ENCODE peak calls at places on chromosomes 2 and 18, in six cellular contexts. Y is NCI-H2171; Q is breast epithelium; V is left ventricle myocardium superior; P is heart right ventricle; H is stimulated activated CD8-positive, alpha-beta memory T cell treated with anti-CD3 and anti-CD28 coated beads, Interleukin-15, amount 100 ng/mL, for 4 hours. L is an unnamed sample.

GRCh38 chr18:47100214-47100831 is 50.0 kb downstream of the HDHD2 start:
- DNase-seq in H (peak; percentile 8), Q (peak; percentile 35), Y (peak; percentile 39), P (peak; percentile 23), V (peak; percentile 39), L (peak; percentile 47)

GRCh38 chr2:6863792-6864191 is 1.9 kb downstream of the CMPK2 start:
- DNase-seq in Y (peak; percentile 12), V (peak; percentile 45), P (peak; percentile 61), H (no peak), Q (no peak), L (no peak)

GRCh38 chr2:1743396-1744150 is 742 bp downstream of the PXDN start:
- DNase-seq in H (no peak), V (peak; percentile 60), P (peak; percentile 56), Q (no peak), Y (no peak), L (no peak)

GRCh38 chr2:156892449-156893335 is 364.8 kb upstream of the GALNT5 start:
- DNase-seq in H (no peak), V (no peak), Y (peak; percentile 60), P (no peak), Q (no peak), L (no peak)

GRCh38 chr2:105437708-105438103 is 38.9 kb upstream of the FHL2 start:
- DNase-seq in Y (no peak), V (no peak), Q (no peak), H (no peak), P (no peak), L (no peak)

GRCh38 chr18:39313992-39314391 is 1748.4 kb upstream of the CELF4 start:
- DNase-seq in Q (no peak), H (no peak), V (no peak), P (no peak), Y (no peak), L (no peak)

GRCh38 chr2:17298453-17298852 is 219.8 kb downstream of the RAD51AP2 start:
- DNase-seq in H (no peak), P (no peak), Q (no peak), Y (no peak), V (no peak), L (no peak)

GRCh38 chr2:240974771-240975572 is 23.4 kb upstream of the SNED1 start:
- DNase-seq in V (peak; percentile 22), Y (no peak), P (no peak), H (no peak), Q (no peak), L (no peak)

GRCh38 chr2:151575338-151575737 is 158.9 kb downstream of the NEB start:
- DNase-seq in Q (no peak), Y (no peak), H (no peak), V (no peak), P (no peak), L (no peak)